ENCODE peak calls at places on chromosomes 1 and 21, in eight cellular contexts. One of them, this sample, is unnamed.

GRCh38 chr21:44424608-44425306 is 30.6 kb upstream of the LRRC3 start:
- DNase-seq in astrocyte of the spinal cord: no peak
- DNase-seq in adrenal gland: no peak
- DNase-seq in tibial artery: peak; percentile 6
- DNase-seq in T follicular helper cell: no peak
- DNase-seq in spleen: peak; percentile 73
- DNase-seq in Daoy: no peak
- DNase-seq in NT2/D1: no peak
- DNase-seq in this sample: no peak

GRCh38 chr1:205376739-205377138 is 20.0 kb upstream of the KLHDC8A start:
- DNase-seq in T follicular helper cell: no peak
- DNase-seq in tibial artery: no peak
- DNase-seq in adrenal gland: peak; percentile 42
- DNase-seq in spleen: no peak
- DNase-seq in NT2/D1: no peak
- DNase-seq in Daoy: peak; percentile 73
- DNase-seq in astrocyte of the spinal cord: no peak
- DNase-seq in this sample: no peak

GRCh38 chr1:31376374-31377134 is 3.7 kb upstream of the FABP3 start:
- DNase-seq in T follicular helper cell: no peak
- DNase-seq in Daoy: peak; percentile 94
- DNase-seq in tibial artery: no peak
- DNase-seq in NT2/D1: peak; percentile 63
- DNase-seq in spleen: no peak
- DNase-seq in astrocyte of the spinal cord: peak; percentile 95
- DNase-seq in adrenal gland: no peak
- DNase-seq in this sample: no peak

GRCh38 chr1:38015978-38016640 is 3.6 kb downstream of the UTP11 start:
- DNase-seq in astrocyte of the spinal cord: no peak
- DNase-seq in spleen: no peak
- DNase-seq in NT2/D1: no peak
- DNase-seq in Daoy: no peak
- DNase-seq in tibial artery: no peak
- DNase-seq in T follicular helper cell: no peak
- DNase-seq in adrenal gland: peak; percentile 50
- DNase-seq in this sample: no peak

GRCh38 chr1:246724001-246724724 is at the start of gene SCCPDH:
- DNase-seq in adrenal gland: peak; percentile 76
- DNase-seq in Daoy: peak; percentile 84
- DNase-seq in tibial artery: peak; percentile 60
- DNase-seq in NT2/D1: peak; percentile 57
- DNase-seq in spleen: peak; percentile 91
- DNase-seq in astrocyte of the spinal cord: peak; percentile 74
- DNase-seq in T follicular helper cell: peak; percentile 12
- DNase-seq in this sample: peak; percentile 69

GRCh38 chr1:228723287-228723686 is 12.0 kb upstream of the RHOU start:
- DNase-seq in T follicular helper cell: no peak
- DNase-seq in astrocyte of the spinal cord: no peak
- DNase-seq in NT2/D1: peak; percentile 52
- DNase-seq in adrenal gland: no peak
- DNase-seq in tibial artery: no peak
- DNase-seq in spleen: no peak
- DNase-seq in Daoy: no peak
- DNase-seq in this sample: no peak

GRCh38 chr1:201298381-201299367 is 15.4 kb downstream of the PKP1 start:
- DNase-seq in Daoy: no peak
- DNase-seq in NT2/D1: no peak
- DNase-seq in spleen: no peak
- DNase-seq in adrenal gland: no peak
- DNase-seq in tibial artery: no peak
- DNase-seq in T follicular helper cell: no peak
- DNase-seq in astrocyte of the spinal cord: no peak
- DNase-seq in this sample: no peak

GRCh38 chr1:20087668-20088067 is 17.7 kb downstream of the PLA2G5 start:
- DNase-seq in Daoy: no peak
- DNase-seq in T follicular helper cell: no peak
- DNase-seq in adrenal gland: no peak
- DNase-seq in NT2/D1: no peak
- DNase-seq in astrocyte of the spinal cord: no peak
- DNase-seq in spleen: no peak
- DNase-seq in tibial artery: no peak
- DNase-seq in this sample: no peak

GRCh38 chr1:93461236-93461635 is 13.3 kb downstream of the FNBP1L start:
- DNase-seq in Daoy: no peak
- DNase-seq in astrocyte of the spinal cord: no peak
- DNase-seq in adrenal gland: no peak
- DNase-seq in tibial artery: no peak
- DNase-seq in T follicular helper cell: no peak
- DNase-seq in NT2/D1: no peak
- DNase-seq in spleen: no peak
- DNase-seq in this sample: no peak

GRCh38 chr1:180150982-180151381 is 3.7 kb upstream of the QSOX1 start:
- DNase-seq in tibial artery: no peak
- DNase-seq in NT2/D1: no peak
- DNase-seq in T follicular helper cell: no peak
- DNase-seq in spleen: no peak
- DNase-seq in adrenal gland: no peak
- DNase-seq in Daoy: peak; percentile 35
- DNase-seq in astrocyte of the spinal cord: no peak
- DNase-seq in this sample: no peak

This sample was measured in NCI-H774.